ENCODE peak calls at places on chromosomes 13 and 19, in five cellular contexts. I is HepG2, B is A549, P is WTC11, K is GM12878. Z is an unnamed sample.
A peak's percentile ranks its signal among the peaks of the same experiment; 100 is the strongest.

GRCh38 chr13:112901951-112902651 is 66.9 kb upstream of the MCF2L start:
- DNase-seq in I (no peak), B (no peak), P (peak; percentile 21), K (no peak), Z (no peak)

GRCh38 chr19:38337360-38337653 is 1.7 kb downstream of the CATSPERG start:
- DNase-seq in P (no peak), K (no peak), I (peak; percentile 14), B (peak; percentile 35), Z (no peak)

GRCh38 chr19:42220751-42221097 is 612 bp downstream of the ZNF526 start:
- DNase-seq in P (no peak), I (no peak), K (no peak), B (no peak), Z (no peak)

GRCh38 chr19:44142014-44142523 is 715 bp downstream of the ZNF234 start:
- DNase-seq in I (peak; percentile 2), K (no peak), B (peak; percentile 14), P (no peak), Z (peak; percentile 13)

GRCh38 chr13:52846567-52847321 is 1.7 kb downstream of the PCDH8 start:
- DNase-seq in P (peak; percentile 92), B (no peak), I (no peak), K (no peak), Z (no peak)

GRCh38 chr13:67557642-67558241 is 327.6 kb upstream of the PCDH9 start:
- DNase-seq in P (no peak), B (no peak), I (no peak), K (no peak), Z (no peak)

GRCh38 chr13:94328336-94329041 is 151.0 kb downstream of the DCT start:
- DNase-seq in P (no peak), B (no peak), K (no peak), I (no peak), Z (no peak)

GRCh38 chr19:40443131-40443929 is 805 bp downstream of the SERTAD3 start:
- DNase-seq in P (peak; percentile 99), K (peak; percentile 98), I (peak; percentile 99), B (peak; percentile 100), Z (peak; percentile 100)

GRCh38 chr19:3285647-3286176 is 61.3 kb downstream of the CELF5 start:
- DNase-seq in P (no peak), B (peak; percentile 58), I (peak; percentile 59), K (no peak), Z (no peak)

GRCh38 chr19:45947926-45948325 is 25.7 kb downstream of the NOVA2 start:
- DNase-seq in B (no peak), P (no peak), I (no peak), K (no peak), Z (no peak)

GRCh38 chr19:54480048-54480447 is 7.0 kb upstream of the CDC42EP5 start:
- DNase-seq in P (no peak), K (no peak), I (no peak), B (no peak), Z (no peak)

GRCh38 chr19:6125571-6125989 is 9.9 kb upstream of the ACSBG2 start:
- DNase-seq in P (peak; percentile 63), I (peak; percentile 75), B (no peak), K (peak; percentile 40), Z (peak; percentile 85)

GRCh38 chr19:29928831-29929230 is 13.2 kb upstream of the URI1 start:
- DNase-seq in K (peak; percentile 72), B (no peak), P (no peak), I (no peak), Z (no peak)

GRCh38 chr19:37977992-37978391 is 71.0 kb downstream of the SIPA1L3 start:
- DNase-seq in P (no peak), B (no peak), I (no peak), K (no peak), Z (no peak)

GRCh38 chr19:12833747-12834417 is 497 bp downstream of the RTBDN start:
- DNase-seq in I (no peak), B (no peak), P (peak; percentile 71), K (no peak), Z (peak; percentile 81)

GRCh38 chr13:44305845-44306244 is 67.8 kb upstream of the SERP2 start:
- DNase-seq in P (no peak), K (no peak), B (no peak), I (no peak), Z (no peak)

GRCh38 chr19:55283548-55284393 is at the start of gene BRSK1:
- DNase-seq in B (no peak), I (no peak), P (peak; percentile 84), K (no peak), Z (peak; percentile 57)

GRCh38 chr13:33119886-33120543 is 103.8 kb downstream of the KL start:
- DNase-seq in I (no peak), K (no peak), P (no peak), B (peak; percentile 35), Z (no peak)

GRCh38 chr19:28103916-28104315 is 1109.0 kb downstream of the UQCRFS1 start:
- DNase-seq in I (no peak), P (peak; percentile 16), B (no peak), K (no peak), Z (no peak)
- TF ChIP-seq ESRRA in I (no peak), P (no peak), B (no peak), K (no peak), Z (no peak)

GRCh38 chr13:101919541-101920306 is 467.2 kb downstream of the ITGBL1 start:
- DNase-seq in I (no peak), B (no peak), P (peak; percentile 78), K (no peak), Z (no peak)
- TF ChIP-seq ESRRA in I (no peak), B (no peak), P (no peak), K (no peak), Z (no peak)

DNA sequence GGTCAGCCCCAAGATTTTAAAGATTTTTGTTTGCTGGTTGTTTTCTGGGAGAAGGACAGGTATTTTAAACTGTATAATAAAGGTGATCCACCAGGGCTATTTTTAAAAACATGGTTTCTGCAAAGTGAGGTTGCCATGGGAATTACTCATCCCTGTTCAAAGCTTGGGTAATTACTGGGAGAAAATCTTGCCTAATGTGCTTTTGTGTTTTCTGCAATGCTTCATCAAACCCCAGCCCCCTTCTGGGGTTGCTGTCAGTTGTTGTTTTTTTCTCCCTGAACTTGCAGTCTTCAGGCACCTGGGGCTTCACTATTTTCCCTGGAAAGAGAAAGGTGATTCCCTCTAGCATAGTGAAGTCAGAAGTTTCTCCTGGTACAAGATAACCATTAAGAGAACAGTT is 277.2 kb downstream of the NALCN start:
- DNase-seq in K (no peak), B (no peak), P (no peak), I (no peak), Z (no peak)
- TF ChIP-seq ESRRA in K (no peak), B (no peak), P (no peak), I (no peak), Z (no peak)

DNA sequence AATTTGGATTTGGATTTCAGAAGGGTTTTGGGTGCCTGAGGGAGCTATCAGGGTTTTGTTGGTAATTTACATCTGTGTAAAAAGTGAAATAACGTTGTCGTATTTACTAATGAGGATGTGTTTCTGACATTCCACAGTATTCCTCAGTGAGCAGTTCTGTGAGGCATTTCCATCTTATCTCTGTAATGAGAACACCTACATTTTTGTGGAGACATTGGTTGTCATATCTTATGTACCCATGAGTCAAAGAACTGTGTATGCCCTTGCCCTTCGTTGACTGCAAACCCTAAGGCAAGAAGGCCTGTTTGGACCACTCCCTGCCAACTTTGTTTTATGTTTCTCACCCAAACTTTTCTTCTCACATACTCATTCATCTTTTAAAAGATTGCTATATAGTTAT is 14.2 kb upstream of the IL17D start:
- DNase-seq in I (no peak), K (no peak), B (no peak), P (no peak), Z (no peak)
- TF ChIP-seq ESRRA in I (no peak), K (no peak), B (no peak), P (no peak), Z (no peak)

Z was measured in K562.